ENCODE peak calls at places on chromosomes 6 and 20, in five cellular contexts. I is ovary, G is heart right ventricle, J is prostate gland, H is H9. D is an unnamed sample. For H3K4me1, the result is how much of the 10 kb centered on the place peaks cover.

GRCh38 chr6:125858427-125859320 is 67.9 kb downstream of the NCOA7 start:
- DNase-seq in I (peak), G (peak), J (peak), H (peak), D (peak)

GRCh38 chr20:46013826-46014516 is 5.3 kb downstream of the MMP9 start:
- DNase-seq in I (peak), G (no peak), J (no peak), H (peak), D (no peak)

GRCh38 chr20:23923891-23924435 is 44.4 kb upstream of the CST5 start:
- DNase-seq in I (no peak), G (no peak), J (no peak), H (no peak), D (no peak)

GRCh38 chr6:37977715-37978114 is 158.2 kb downstream of the ZFAND3 start:
- DNase-seq in I (no peak), G (no peak), J (no peak), H (no peak), D (no peak)

GRCh38 chr6:148619891-148620290 is 126.9 kb upstream of the UST start:
- DNase-seq in I (no peak), G (no peak), J (no peak), H (no peak), D (no peak)

GRCh38 chr6:89353118-89353556 is 615 bp upstream of the UBE2J1 start:
- DNase-seq in I (peak), G (no peak), J (no peak), H (no peak), D (no peak)

GRCh38 chr20:60976913-60977312 is 275.1 kb upstream of the CDH4 start:
- DNase-seq in I (no peak), G (no peak), J (no peak), H (no peak), D (no peak)

GRCh38 chr6:6655805-6656251 is 67.3 kb downstream of the LY86 start:
- DNase-seq in I (no peak), G (no peak), J (no peak), H (no peak), D (no peak)

GRCh38 chr6:148998704-148999103 is 251.9 kb downstream of the UST start:
- DNase-seq in I (peak), G (no peak), J (no peak), H (no peak), D (no peak)

GRCh38 chr6:17281497-17282481 is 628 bp downstream of the RBM24 start:
- DNase-seq in I (peak), G (peak), J (no peak), H (peak), D (no peak)

GRCh38 chr6:77451466-77451865 is 11.8 kb downstream of the HTR1B start:
- DNase-seq in I (no peak), G (no peak), J (no peak), H (no peak), D (no peak)

GRCh38 chr6:29487660-29488059 is at the start of gene MAS1L:
- DNase-seq in I (no peak), G (no peak), J (no peak), H (no peak), D (no peak)

GRCh38 chr6:45163952-45164766 is 164.0 kb upstream of the RUNX2 start:
- DNase-seq in I (no peak), G (no peak), J (no peak), H (no peak), D (no peak)

GRCh38 chr6:15305496-15305895 is 59.6 kb downstream of the JARID2 start:
- DNase-seq in I (no peak), G (no peak), J (no peak), H (no peak), D (no peak)

GRCh38 chr6:69622230-69622629 is 174.6 kb downstream of the LMBRD1 start:
- DNase-seq in I (no peak), G (no peak), J (peak), H (no peak), D (no peak)

GRCh38 chr20:23205221-23205620 is 119.1 kb upstream of the CD93 start:
- DNase-seq in I (no peak), G (no peak), J (peak), H (peak), D (no peak)

GRCh38 chr6:145155873-145156782 is 579.2 kb downstream of the EPM2A start:
- DNase-seq in I (no peak), G (no peak), J (no peak), H (no peak), D (no peak)

GRCh38 chr6:95768539-95768938 is 191.2 kb downstream of the MANEA start:
- DNase-seq in I (no peak), G (no peak), J (no peak), H (peak), D (peak)

GRCh38 chr6:36285187-36285612 is 15.3 kb downstream of the PNPLA1 start:
- DNase-seq in I (no peak), G (no peak), J (no peak), H (peak), D (peak)

GRCh38 chr6:134480593-134480992 is 162.7 kb upstream of the SGK1 start:
- DNase-seq in I (no peak), G (no peak), J (peak), H (no peak), D (no peak)

GRCh38 chr6:14382381-14383236 is 265.0 kb downstream of the CD83 start:
- DNase-seq in I (no peak), G (no peak), J (no peak), H (no peak), D (no peak)

GRCh38 chr20:9139106-9139808 is 70.4 kb downstream of the PLCB4 start:
- DNase-seq in I (no peak), G (no peak), J (no peak), H (no peak), D (no peak)
- H3K4me1 ChIP-seq in I (under half), G (under half), J (under half), H (under half), D (under half)

GRCh38 chr6:13357551-13358075 is 29.3 kb upstream of the TBC1D7 start:
- DNase-seq in I (no peak), G (no peak), J (no peak), H (peak), D (no peak)

GRCh38 chr6:13355043-13355945 is 27.0 kb upstream of the TBC1D7 start:
- DNase-seq in I (no peak), G (no peak), J (peak), H (no peak), D (no peak)

GRCh38 chr6:13355969-13356368 is 27.6 kb upstream of the TBC1D7 start:
- DNase-seq in I (no peak), G (no peak), J (no peak), H (no peak), D (no peak)

GRCh38 chr6:13352165-13352564 is 23.8 kb upstream of the TBC1D7 start:
- DNase-seq in I (no peak), G (no peak), J (no peak), H (no peak), D (no peak)

DNA sequence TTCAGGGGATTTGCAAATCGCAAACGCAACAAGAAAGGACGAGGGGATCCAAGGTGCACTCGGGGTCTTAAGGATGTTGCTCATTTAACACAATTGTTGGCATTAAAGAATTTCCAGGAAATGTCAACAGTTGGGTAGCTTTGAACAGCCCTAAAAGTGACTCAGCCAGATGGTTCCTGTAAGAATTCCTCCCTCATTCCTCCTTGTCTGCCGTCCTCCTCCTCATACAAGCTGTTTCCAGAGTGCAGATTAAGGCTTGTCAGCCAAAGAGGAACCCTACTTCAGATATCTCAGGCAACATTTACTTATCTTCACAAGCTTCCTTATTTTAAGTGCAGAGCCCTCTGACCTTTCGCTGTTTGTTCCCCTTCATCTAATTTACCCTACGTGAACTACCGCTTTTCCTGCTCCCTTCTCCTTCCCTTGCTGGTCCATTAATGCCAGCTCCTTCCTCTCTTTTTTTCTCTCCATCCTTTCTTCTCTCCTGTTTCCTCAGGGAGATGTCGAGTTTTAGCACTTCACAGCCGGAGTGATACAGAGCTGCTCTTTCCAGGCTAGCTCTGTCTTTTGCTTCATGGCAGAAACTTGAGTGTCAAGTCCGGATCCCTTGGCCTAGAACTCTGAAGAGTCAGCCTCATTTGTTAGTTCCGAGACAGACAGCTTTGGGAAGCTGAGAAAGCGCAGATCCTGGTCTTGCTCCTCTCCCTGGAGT is 26.1 kb upstream of the TBC1D7 start:
- DNase-seq in I (no peak), G (no peak), J (no peak), H (no peak), D (no peak)
- H3K4me1 ChIP-seq in I (under half), G (under half), J (under half), H (under half), D (under half)

GRCh38 chr20:59958626-59959025 is 403 bp downstream of the CDH26 start:
- DNase-seq in I (no peak), G (no peak), J (no peak), H (peak), D (no peak)

GRCh38 chr20:59961423-59961822 is 3.2 kb downstream of the CDH26 start:
- DNase-seq in I (no peak), G (no peak), J (peak), H (no peak), D (no peak)

GRCh38 chr20:59966428-59966827 is 8.2 kb downstream of the CDH26 start:
- DNase-seq in I (no peak), G (no peak), J (no peak), H (no peak), D (no peak)

GRCh38 chr20:59958123-59958522 is at the start of gene CDH26:
- DNase-seq in I (no peak), G (no peak), J (no peak), H (no peak), D (no peak)

GRCh38 chr20:59962155-59962554 is 3.9 kb downstream of the CDH26 start:
- DNase-seq in I (no peak), G (no peak), J (no peak), H (no peak), D (no peak)
- H3K4me1 ChIP-seq in I (under half), G (under half), J (under half), H (under half), D (under half)

GRCh38 chr6:79070206-79070825 is 7.7 kb downstream of the PHIP start:
- DNase-seq in I (no peak), G (no peak), J (no peak), H (no peak), D (no peak)

GRCh38 chr6:79076160-79076559 is 1.9 kb downstream of the PHIP start:
- DNase-seq in I (no peak), G (no peak), J (no peak), H (no peak), D (no peak)

GRCh38 chr6:79072640-79073181 is 5.3 kb downstream of the PHIP start:
- DNase-seq in I (no peak), G (no peak), J (no peak), H (no peak), D (no peak)

GRCh38 chr6:79073888-79074287 is 4.2 kb downstream of the PHIP start:
- DNase-seq in I (no peak), G (no peak), J (no peak), H (no peak), D (no peak)

DNA sequence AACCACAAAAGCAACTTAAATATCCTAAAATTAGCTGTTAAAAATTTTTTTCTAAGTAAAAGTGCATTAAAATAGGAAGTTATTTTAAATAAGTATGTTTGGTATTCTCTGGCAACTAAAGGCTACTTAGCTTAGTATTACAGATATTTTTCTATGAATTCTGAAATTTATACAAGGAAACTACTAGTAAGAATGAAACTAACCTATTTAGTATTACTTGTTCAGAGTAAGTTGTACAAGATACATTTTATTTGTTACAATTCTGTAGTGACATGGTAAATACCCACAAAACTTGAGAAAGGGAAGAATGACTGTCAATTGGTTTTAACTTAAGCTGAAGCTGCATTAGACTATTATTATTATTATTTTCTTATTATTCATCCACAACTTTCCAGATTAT is 6.5 kb downstream of the PHIP start:
- DNase-seq in I (no peak), G (no peak), J (no peak), H (no peak), D (no peak)
- H3K4me1 ChIP-seq in I (under half), G (under half), J (under half), H (under half), D (under half)

GRCh38 chr6:142376115-142376514 is 74.3 kb downstream of the ADGRG6 start:
- DNase-seq in I (no peak), G (no peak), J (no peak), H (no peak), D (no peak)
- H3K4me1 ChIP-seq in I (under half), G (under half), J (under half), H (under half), D (under half)

GRCh38 chr20:57826731-57827287 is 117.0 kb upstream of the PMEPA1 start:
- DNase-seq in I (no peak), G (no peak), J (no peak), H (no peak), D (no peak)
- H3K4me1 ChIP-seq in I (under half), G (under half), J (under half), H (under half), D (under half)